ENCODE peak calls at places on chromosomes 3 and 15, in eight cellular contexts. U, K, A, W, R, P, X and F are unnamed samples.

GRCh38 chr15:55290361-55291057 is 896 bp upstream of the RAB27A start:
- DNase-seq in R (peak), U (peak), A (no peak), W (peak), P (peak), K (peak), X (no peak), F (peak)

GRCh38 chr15:42721016-42721415 is 15.9 kb downstream of the CDAN1 start:
- DNase-seq in W (no peak), X (no peak), A (no peak), R (no peak), U (no peak), K (no peak), P (no peak), F (no peak)

GRCh38 chr3:104437131-104437750 is 929.5 kb upstream of the ALCAM start:
- DNase-seq in R (peak), X (no peak), U (no peak), A (no peak), W (peak), P (peak), K (no peak), F (peak)

GRCh38 chr3:62875103-62876002 is at the start of gene CADPS:
- DNase-seq in W (no peak), R (peak), K (no peak), U (no peak), P (no peak), X (no peak), A (no peak), F (peak)

GRCh38 chr3:133995264-133995663 is 34.5 kb downstream of the SLCO2A1 start:
- DNase-seq in W (no peak), X (no peak), U (no peak), P (no peak), R (no peak), A (no peak), K (no peak), F (no peak)

GRCh38 chr3:127846576-127846975 is 24.3 kb upstream of the MGLL start:
- DNase-seq in W (no peak), A (no peak), R (no peak), U (no peak), X (no peak), K (no peak), P (no peak), F (no peak)

GRCh38 chr3:70805044-70805732 is 492.8 kb upstream of the MDFIC2 start:
- DNase-seq in R (no peak), X (no peak), U (no peak), W (peak), A (no peak), K (no peak), P (peak), F (peak)

GRCh38 chr3:133834621-133835417 is 29.2 kb downstream of the SRPRB start:
- DNase-seq in P (no peak), X (no peak), A (no peak), U (no peak), W (no peak), R (no peak), K (peak), F (no peak)

GRCh38 chr3:151863611-151864010 is 9.8 kb upstream of the SUCNR1 start:
- DNase-seq in U (no peak), K (no peak), R (no peak), W (no peak), P (peak), A (no peak), X (no peak), F (no peak)

GRCh38 chr3:128278761-128279593 is 125.7 kb downstream of the EEFSEC start:
- DNase-seq in R (peak), U (no peak), K (peak), A (no peak), W (peak), P (peak), X (no peak), F (peak)

GRCh38 chr15:36499751-36500389 is 79.6 kb upstream of the CDIN1 start:
- DNase-seq in W (no peak), A (no peak), U (no peak), K (no peak), X (no peak), R (peak), P (no peak), F (peak)

GRCh38 chr3:52846427-52846983 is 11.7 kb upstream of the MUSTN1 start:
- DNase-seq in K (no peak), W (no peak), P (no peak), A (no peak), U (no peak), X (no peak), R (no peak), F (no peak)

GRCh38 chr15:63025460-63025859 is 17.1 kb upstream of the TPM1 start:
- DNase-seq in P (no peak), R (no peak), K (no peak), A (no peak), W (no peak), X (no peak), U (no peak), F (no peak)

GRCh38 chr15:60721232-60721576 is 242.3 kb upstream of the ICE2 start:
- DNase-seq in U (no peak), P (no peak), K (no peak), R (no peak), X (no peak), A (no peak), W (no peak), F (no peak)

GRCh38 chr15:92840149-92840548 is 60.0 kb upstream of the CHD2 start:
- DNase-seq in A (no peak), U (no peak), X (no peak), W (no peak), R (no peak), P (no peak), K (no peak), F (no peak)

GRCh38 chr3:100871307-100871706 is 121.9 kb downstream of the ABI3BP start:
- DNase-seq in K (no peak), P (peak), R (no peak), X (no peak), U (no peak), A (no peak), W (no peak), F (no peak)

GRCh38 chr3:188848947-188849346 is 322.8 kb upstream of the TPRG1 start:
- DNase-seq in X (no peak), R (no peak), U (no peak), W (no peak), K (no peak), P (no peak), A (no peak), F (no peak)

GRCh38 chr3:100213891-100214573 is 46.8 kb upstream of the TBC1D23 start:
- DNase-seq in X (no peak), U (no peak), R (no peak), K (no peak), W (no peak), P (peak), A (no peak), F (no peak)

GRCh38 chr15:69789648-69790393 is 307.9 kb downstream of the TLE3 start:
- DNase-seq in U (no peak), K (peak), P (no peak), W (no peak), R (no peak), X (no peak), A (no peak), F (no peak)

GRCh38 chr15:52337198-52337853 is 41.7 kb upstream of the MYO5C start:
- DNase-seq in A (no peak), R (no peak), K (no peak), X (no peak), P (peak), U (no peak), W (no peak), F (peak)

GRCh38 chr3:174614046-174614445 is 245.1 kb upstream of the NAALADL2 start:
- DNase-seq in W (no peak), K (no peak), X (no peak), U (no peak), R (peak), P (peak), A (no peak), F (no peak)

GRCh38 chr3:194572131-194572789 is 61.0 kb downstream of the TMEM44 start:
- DNase-seq in K (peak), X (no peak), R (peak), U (peak), A (no peak), P (peak), W (no peak), F (peak)

GRCh38 chr3:52221563-52222318 is 3.7 kb downstream of the TLR9 start:
- DNase-seq in R (no peak), W (no peak), P (no peak), K (no peak), A (no peak), U (no peak), X (no peak), F (no peak)

GRCh38 chr15:75620776-75621536 is 4.6 kb downstream of the SNUPN start:
- DNase-seq in K (peak), A (no peak), U (peak), P (peak), W (peak), X (no peak), R (peak), F (peak)

GRCh38 chr3:177262396-177262795 is 65.1 kb upstream of the TBL1XR1 start:
- DNase-seq in R (peak), A (no peak), K (no peak), P (peak), X (no peak), W (no peak), U (no peak), F (no peak)

GRCh38 chr15:70602834-70603560 is 160.4 kb downstream of the UACA start:
- DNase-seq in P (no peak), W (no peak), U (no peak), X (no peak), R (no peak), K (no peak), A (no peak), F (no peak)

GRCh38 chr3:177836671-177837070 is 639.4 kb upstream of the TBL1XR1 start:
- DNase-seq in P (peak), W (no peak), U (no peak), A (no peak), X (no peak), R (peak), K (no peak), F (peak)

GRCh38 chr3:48739955-48740823 is 23.2 kb upstream of the IP6K2 start:
- DNase-seq in U (peak), A (no peak), K (peak), P (peak), R (peak), W (no peak), X (no peak), F (peak)

GRCh38 chr3:43707266-43707665 is 16.5 kb downstream of the ABHD5 start:
- DNase-seq in P (no peak), W (no peak), K (no peak), X (no peak), R (no peak), A (no peak), U (no peak), F (no peak)

GRCh38 chr3:194508486-194509449 is 22.0 kb upstream of the ATP13A3 start:
- DNase-seq in W (no peak), X (no peak), A (peak), R (no peak), U (no peak), K (peak), P (no peak), F (peak)

GRCh38 chr15:74857082-74857655 is 14.2 kb upstream of the ULK3 start:
- DNase-seq in W (no peak), P (no peak), K (no peak), U (no peak), R (no peak), A (no peak), X (no peak), F (no peak)

GRCh38 chr3:53941174-53941573 is 49.5 kb upstream of the SELENOK start:
- DNase-seq in W (no peak), X (no peak), K (no peak), U (no peak), P (peak), R (no peak), A (no peak), F (no peak)

GRCh38 chr3:15651396-15651795 is 49.9 kb downstream of the BTD start:
- DNase-seq in K (no peak), P (no peak), W (no peak), A (no peak), R (no peak), X (no peak), U (no peak), F (no peak)

GRCh38 chr3:121998030-121998580 is 23.9 kb downstream of the ILDR1 start:
- DNase-seq in P (peak), W (no peak), U (no peak), A (peak), R (peak), K (no peak), X (no peak), F (peak)

GRCh38 chr15:41933771-41934170 is 38.6 kb downstream of the EHD4 start:
- DNase-seq in W (no peak), K (peak), A (no peak), R (peak), P (peak), U (no peak), X (no peak), F (no peak)

GRCh38 chr3:4358273-4358672 is 55.1 kb downstream of the SETMAR start:
- DNase-seq in W (no peak), A (no peak), K (no peak), X (no peak), R (no peak), U (no peak), P (peak), F (peak)

GRCh38 chr3:181105636-181106035 is 116.1 kb upstream of the DNAJC19 start:
- DNase-seq in W (no peak), R (no peak), K (no peak), X (no peak), A (no peak), P (no peak), U (no peak), F (no peak)

GRCh38 chr3:195909294-195909644 is 918 bp upstream of the TNK2 start:
- DNase-seq in K (no peak), X (no peak), A (peak), W (no peak), U (no peak), R (no peak), P (no peak), F (peak)
- H3K4me3 ChIP-seq in K (peak), X (peak), A (peak), W (peak), U (peak), R (peak), P (peak), F (peak)

GRCh38 chr3:146640955-146641867 is 36.1 kb upstream of the PLSCR5 start:
- DNase-seq in P (peak), U (no peak), K (no peak), X (no peak), R (peak), A (peak), W (peak), F (peak)
- TF ChIP-seq CTCF in P (peak), U (peak), K (peak), X (peak), R (peak), A (peak), W (peak), F (peak)

DNA sequence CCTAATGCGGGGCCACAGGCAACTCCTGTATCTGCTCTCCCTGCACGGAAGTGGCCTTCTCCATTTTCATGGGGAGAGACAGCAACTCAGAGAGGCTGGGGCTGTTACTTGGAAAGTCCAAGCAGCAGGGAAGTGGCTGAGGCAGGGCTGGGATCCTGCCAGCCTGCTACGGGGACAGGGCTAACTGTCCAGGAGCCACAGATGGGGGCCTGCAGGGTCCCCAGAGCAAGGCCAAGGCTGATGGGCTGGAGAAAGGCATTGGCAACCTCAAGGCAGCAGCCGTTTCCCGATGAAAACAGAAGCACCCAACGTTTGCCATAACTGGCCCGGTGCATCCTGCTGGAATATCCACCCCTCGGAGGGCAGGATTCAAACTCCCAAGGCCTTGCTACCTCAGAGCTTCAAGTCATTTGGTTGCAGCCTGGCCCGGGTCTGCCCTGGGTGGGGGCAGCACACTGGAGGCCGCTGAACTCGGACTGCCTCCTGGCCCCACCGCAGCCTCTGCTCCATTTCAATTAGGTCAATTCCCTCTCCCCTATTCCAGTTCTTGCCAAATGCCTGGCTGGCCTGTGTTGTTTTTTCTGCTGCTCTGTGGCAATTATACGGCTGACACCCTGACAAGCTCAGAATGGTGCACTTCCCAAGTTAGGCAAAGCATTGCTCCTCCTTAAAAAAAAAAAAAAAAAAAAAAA is 143.5 kb downstream of the NUP210 start:
- DNase-seq in W (no peak), U (no peak), X (no peak), A (no peak), P (no peak), K (no peak), R (no peak), F (no peak)
- H3K4me3 ChIP-seq in W (no peak), U (no peak), X (no peak), A (no peak), P (no peak), K (no peak), R (no peak), F (no peak)

GRCh38 chr15:89325039-89325803 is 9.4 kb downstream of the POLG start:
- DNase-seq in W (no peak), U (no peak), X (no peak), R (no peak), A (no peak), K (no peak), P (no peak), F (no peak)

GRCh38 chr15:89323825-89324224 is 10.8 kb downstream of the POLG start:
- DNase-seq in A (no peak), U (no peak), X (no peak), K (no peak), P (no peak), W (no peak), R (no peak), F (no peak)

GRCh38 chr15:89320200-89320599 is 14.4 kb downstream of the POLG start:
- DNase-seq in A (no peak), U (no peak), R (no peak), P (no peak), W (no peak), K (no peak), X (no peak), F (no peak)

GRCh38 chr15:89322822-89323221 is 11.8 kb downstream of the POLG start:
- DNase-seq in A (no peak), R (no peak), U (no peak), K (no peak), W (no peak), X (no peak), P (no peak), F (no peak)

DNA sequence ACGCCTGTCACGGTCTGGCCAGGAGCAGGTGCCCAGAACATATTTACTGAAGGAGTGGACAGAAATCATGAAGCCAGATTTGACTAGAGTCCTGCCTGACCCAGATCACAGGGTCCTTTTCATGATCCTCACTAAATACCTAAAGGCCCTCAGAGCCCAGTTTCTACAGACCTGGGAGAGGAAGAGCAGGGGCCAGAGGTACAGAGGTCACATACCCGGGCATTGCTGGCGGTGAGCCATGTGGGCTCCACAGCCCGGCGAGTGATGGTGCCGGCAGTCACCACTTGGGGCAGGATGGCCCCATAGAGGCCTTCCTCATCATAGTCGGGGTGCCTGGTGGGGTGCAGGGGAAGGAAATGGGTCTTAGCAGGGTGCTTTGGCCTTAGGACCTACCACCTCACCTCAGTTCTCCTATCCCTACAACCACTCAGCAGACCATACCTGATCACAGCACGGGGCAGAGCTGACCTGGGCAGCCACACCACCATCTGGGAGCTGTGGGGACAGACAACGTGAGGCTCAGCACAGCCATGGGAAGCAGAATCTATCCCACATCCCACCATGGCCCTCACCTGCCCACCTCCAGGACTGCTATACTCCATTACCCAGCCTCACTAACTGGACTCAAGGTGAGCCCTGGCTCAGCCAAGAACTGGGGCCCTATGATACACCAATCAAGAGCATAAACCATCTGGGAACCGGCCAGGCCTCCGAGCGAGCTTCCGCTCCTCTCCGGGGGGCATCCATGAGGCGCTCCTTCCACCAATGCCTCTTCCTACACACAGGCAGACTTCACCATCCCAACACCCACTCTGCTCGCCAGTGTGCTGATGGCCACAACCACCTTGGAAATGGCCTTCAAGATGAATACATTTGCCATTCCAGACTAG is 12.9 kb downstream of the POLG start:
- DNase-seq in K (no peak), A (no peak), W (no peak), R (no peak), P (no peak), U (no peak), X (no peak), F (no peak)
- TF ChIP-seq CTCF in K (no peak), A (peak), W (no peak), R (no peak), P (peak), U (no peak), X (no peak), F (no peak)

GRCh38 chr3:60095930-60096329 is 1046.1 kb upstream of the CFAP20DC start:
- DNase-seq in P (no peak), R (no peak), U (no peak), A (no peak), K (no peak), X (no peak), W (no peak), F (no peak)

GRCh38 chr3:60094392-60094947 is 1044.6 kb upstream of the CFAP20DC start:
- DNase-seq in P (no peak), A (no peak), K (no peak), W (no peak), X (no peak), R (no peak), U (no peak), F (no peak)

GRCh38 chr3:60090536-60090935 is 1040.7 kb upstream of the CFAP20DC start:
- DNase-seq in U (no peak), P (no peak), W (no peak), X (no peak), K (no peak), A (no peak), R (no peak), F (no peak)

GRCh38 chr3:60096403-60096802 is 1046.6 kb upstream of the CFAP20DC start:
- DNase-seq in A (no peak), R (no peak), X (no peak), K (no peak), U (no peak), P (no peak), W (no peak), F (no peak)

GRCh38 chr3:60095511-60095910 is 1045.7 kb upstream of the CFAP20DC start:
- DNase-seq in X (no peak), A (no peak), W (no peak), P (no peak), R (no peak), K (no peak), U (no peak), F (no peak)
- H3K4me3 ChIP-seq in X (no peak), A (no peak), W (no peak), P (no peak), R (no peak), K (no peak), U (no peak), F (no peak)

GRCh38 chr15:94323076-94323475 is 91.7 kb downstream of the MCTP2 start:
- DNase-seq in X (no peak), A (no peak), P (no peak), U (no peak), R (no peak), K (no peak), W (no peak), F (no peak)
- TF ChIP-seq CTCF in X (no peak), A (no peak), P (no peak), U (no peak), R (no peak), K (no peak), W (no peak), F (no peak)

GRCh38 chr3:125618208-125618607 is 22.9 kb upstream of the OSBPL11 start:
- DNase-seq in R (no peak), X (no peak), W (no peak), K (no peak), A (no peak), P (no peak), U (no peak), F (no peak)
- H3K4me3 ChIP-seq in R (no peak), X (no peak), W (no peak), K (no peak), A (no peak), P (no peak), U (no peak), F (no peak)